ENCODE peak calls at places on chromosomes 13 and 19, in six cellular contexts. One of them, this sample, is unnamed.

GRCh38 chr13:32385369-32385768 is 42.6 kb downstream of the N4BP2L1 start:
- DNase-seq in transverse colon: no peak
- DNase-seq in NB4: no peak
- DNase-seq in uterus: no peak
- DNase-seq in ovary: no peak
- DNase-seq in gastrocnemius medialis: no peak
- DNase-seq in this sample: no peak

GRCh38 chr19:32890326-32890725 is 20.8 kb upstream of the SLC7A9 start:
- DNase-seq in transverse colon: no peak
- DNase-seq in NB4: no peak
- DNase-seq in uterus: no peak
- DNase-seq in ovary: no peak
- DNase-seq in gastrocnemius medialis: no peak
- DNase-seq in this sample: no peak

GRCh38 chr13:29483211-29483610 is 112.3 kb downstream of the SLC7A1 start:
- DNase-seq in transverse colon: no peak
- DNase-seq in NB4: no peak
- DNase-seq in uterus: no peak
- DNase-seq in ovary: no peak
- DNase-seq in gastrocnemius medialis: no peak
- DNase-seq in this sample: no peak

GRCh38 chr19:16590876-16591802 is 18.9 kb upstream of the SLC35E1 start:
- DNase-seq in transverse colon: no peak
- DNase-seq in NB4: no peak
- DNase-seq in uterus: no peak
- DNase-seq in ovary: no peak
- DNase-seq in gastrocnemius medialis: no peak
- DNase-seq in this sample: no peak

GRCh38 chr19:4744451-4745170 is 21.0 kb upstream of the DPP9 start:
- DNase-seq in transverse colon: no peak
- DNase-seq in NB4: peak; percentile 41
- DNase-seq in uterus: peak; percentile 87
- DNase-seq in ovary: peak; percentile 80
- DNase-seq in gastrocnemius medialis: peak; percentile 43
- DNase-seq in this sample: peak; percentile 46

GRCh38 chr13:87331178-87331577 is 340.0 kb upstream of the SLITRK5 start:
- DNase-seq in transverse colon: no peak
- DNase-seq in NB4: no peak
- DNase-seq in uterus: no peak
- DNase-seq in ovary: no peak
- DNase-seq in gastrocnemius medialis: no peak
- DNase-seq in this sample: peak; percentile 51

GRCh38 chr19:40608957-40609356 is 7.8 kb downstream of the LTBP4 start:
- DNase-seq in transverse colon: no peak
- DNase-seq in NB4: no peak
- DNase-seq in uterus: no peak
- DNase-seq in ovary: no peak
- DNase-seq in gastrocnemius medialis: no peak
- DNase-seq in this sample: no peak

GRCh38 chr19:8580710-8581281 is 3.6 kb upstream of the MYO1F start:
- DNase-seq in transverse colon: peak; percentile 85
- DNase-seq in NB4: peak; percentile 97
- DNase-seq in uterus: peak; percentile 83
- DNase-seq in ovary: peak; percentile 86
- DNase-seq in gastrocnemius medialis: peak; percentile 50
- DNase-seq in this sample: peak; percentile 96

GRCh38 chr19:49851456-49852259 is 699 bp downstream of the PTOV1 start:
- DNase-seq in transverse colon: no peak
- DNase-seq in NB4: no peak
- DNase-seq in uterus: peak; percentile 40
- DNase-seq in ovary: peak; percentile 48
- DNase-seq in gastrocnemius medialis: no peak
- DNase-seq in this sample: peak; percentile 35

GRCh38 chr13:34300559-34300958 is 482.6 kb downstream of the RFC3 start:
- DNase-seq in transverse colon: no peak
- DNase-seq in NB4: no peak
- DNase-seq in uterus: no peak
- DNase-seq in ovary: no peak
- DNase-seq in gastrocnemius medialis: no peak
- DNase-seq in this sample: no peak

GRCh38 chr13:48749699-48750473 is 96.2 kb downstream of the CYSLTR2 start:
- DNase-seq in transverse colon: peak; percentile 66
- DNase-seq in NB4: peak; percentile 97
- DNase-seq in uterus: peak; percentile 94
- DNase-seq in ovary: peak; percentile 89
- DNase-seq in gastrocnemius medialis: peak; percentile 85
- DNase-seq in this sample: peak; percentile 88

GRCh38 chr19:7004313-7004931 is 16.8 kb downstream of the MBD3L2B start:
- DNase-seq in transverse colon: no peak
- DNase-seq in NB4: peak; percentile 67
- DNase-seq in uterus: no peak
- DNase-seq in ovary: no peak
- DNase-seq in gastrocnemius medialis: no peak
- DNase-seq in this sample: no peak

GRCh38 chr19:47376589-47377144 is 27.6 kb downstream of the DHX34 start:
- DNase-seq in transverse colon: no peak
- DNase-seq in NB4: peak; percentile 73
- DNase-seq in uterus: no peak
- DNase-seq in ovary: no peak
- DNase-seq in gastrocnemius medialis: no peak
- DNase-seq in this sample: no peak
- H3K4me3 ChIP-seq in transverse colon: no peak overlapping the region
- H3K4me3 ChIP-seq in NB4: no peak overlapping the region
- H3K4me3 ChIP-seq in uterus: no peak overlapping the region
- H3K4me3 ChIP-seq in ovary: no peak overlapping the region
- H3K4me3 ChIP-seq in gastrocnemius medialis: no peak overlapping the region
- H3K4me3 ChIP-seq in this sample: no peak overlapping the region

GRCh38 chr13:110683921-110684320 is 22.0 kb downstream of the CARS2 start:
- DNase-seq in transverse colon: no peak
- DNase-seq in NB4: no peak
- DNase-seq in uterus: no peak
- DNase-seq in ovary: no peak
- DNase-seq in gastrocnemius medialis: no peak
- DNase-seq in this sample: peak; percentile 59
- TF ChIP-seq POLR2A in transverse colon: no peak
- TF ChIP-seq POLR2A in NB4: no peak
- TF ChIP-seq POLR2A in uterus: no peak
- TF ChIP-seq POLR2A in ovary: no peak
- TF ChIP-seq POLR2A in gastrocnemius medialis: no peak
- TF ChIP-seq POLR2A in this sample: no peak

DNA sequence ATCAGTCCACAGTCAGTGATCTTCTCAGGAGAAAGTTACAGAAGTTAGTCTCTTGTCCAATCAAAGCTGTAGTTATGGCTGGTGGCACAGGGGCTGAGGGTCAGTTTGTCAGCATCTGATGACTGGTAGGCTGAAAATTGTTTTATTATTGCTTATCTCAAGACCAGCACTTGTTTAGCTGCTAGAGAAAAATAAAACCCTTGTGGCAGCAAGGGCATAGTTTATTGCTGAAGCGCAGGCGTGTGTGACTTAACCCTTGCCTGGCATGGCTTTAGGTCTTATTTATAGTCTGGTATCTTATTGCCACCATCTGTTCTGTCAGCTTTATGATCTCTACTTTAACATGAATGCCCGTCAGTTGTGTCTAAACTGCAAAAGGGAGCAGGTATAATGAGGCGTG is 154.7 kb downstream of the USP12 start:
- DNase-seq in transverse colon: peak; percentile 45
- DNase-seq in NB4: no peak
- DNase-seq in uterus: no peak
- DNase-seq in ovary: no peak
- DNase-seq in gastrocnemius medialis: no peak
- DNase-seq in this sample: no peak
- H3K4me3 ChIP-seq in transverse colon: no peak overlapping the region
- H3K4me3 ChIP-seq in NB4: no peak overlapping the region
- H3K4me3 ChIP-seq in uterus: no peak overlapping the region
- H3K4me3 ChIP-seq in ovary: no peak overlapping the region
- H3K4me3 ChIP-seq in gastrocnemius medialis: no peak overlapping the region
- H3K4me3 ChIP-seq in this sample: no peak overlapping the region

DNA sequence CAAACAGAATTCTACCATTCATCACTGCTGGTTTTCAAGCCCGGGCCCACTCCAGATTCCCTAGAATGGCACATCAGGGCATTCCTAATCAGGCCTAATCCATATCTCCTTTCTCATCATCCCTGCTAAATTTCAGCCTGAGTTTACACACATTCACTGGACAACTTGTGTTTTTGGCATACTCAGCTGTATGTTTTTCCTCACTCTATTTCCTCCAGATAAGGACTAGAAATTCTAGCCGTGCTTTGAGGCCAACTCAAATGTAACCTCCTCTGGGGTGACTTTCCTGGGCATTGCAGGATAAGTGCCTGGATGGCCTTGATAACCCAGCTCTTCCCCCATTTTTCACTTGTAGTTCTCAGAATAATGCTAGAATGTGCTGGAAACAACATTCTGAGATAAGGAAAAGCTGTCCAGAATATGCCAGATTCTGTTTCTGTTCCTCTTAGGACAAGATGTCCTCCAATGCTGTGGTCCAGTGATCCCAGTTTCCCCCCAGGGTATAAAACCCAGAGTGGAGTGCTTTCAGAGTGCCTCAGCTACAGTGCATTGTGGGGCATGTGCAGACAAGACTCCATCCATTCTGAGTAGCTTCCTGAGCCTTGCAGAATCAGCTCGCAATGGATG is 66.9 kb upstream of the CLDN10 start:
- DNase-seq in transverse colon: no peak
- DNase-seq in NB4: no peak
- DNase-seq in uterus: no peak
- DNase-seq in ovary: no peak
- DNase-seq in gastrocnemius medialis: no peak
- DNase-seq in this sample: no peak
- TF ChIP-seq POLR2A in transverse colon: no peak
- TF ChIP-seq POLR2A in NB4: no peak
- TF ChIP-seq POLR2A in uterus: no peak
- TF ChIP-seq POLR2A in ovary: no peak
- TF ChIP-seq POLR2A in gastrocnemius medialis: no peak
- TF ChIP-seq POLR2A in this sample: no peak

DNA sequence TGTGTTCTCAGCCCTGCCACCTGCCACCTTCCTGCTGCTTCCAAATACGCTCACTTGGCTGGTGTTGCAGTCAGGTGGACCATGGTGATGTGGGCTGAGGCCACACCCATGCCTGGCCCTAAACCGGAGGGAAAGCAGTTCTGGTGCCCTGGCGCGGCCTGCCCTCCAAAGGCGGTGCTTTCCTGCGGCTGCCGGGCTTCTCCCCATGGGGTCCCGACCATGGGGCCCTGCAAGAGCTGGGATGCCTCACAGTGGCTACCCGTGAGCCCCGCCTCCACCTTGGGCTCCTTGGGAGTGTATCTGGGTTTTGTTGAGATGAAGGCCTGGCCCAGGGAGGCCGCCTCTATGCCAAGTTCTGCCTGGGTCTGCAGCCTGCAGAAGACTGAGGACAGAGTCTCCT is 73.7 kb downstream of the ERICH6B start:
- DNase-seq in transverse colon: no peak
- DNase-seq in NB4: no peak
- DNase-seq in uterus: no peak
- DNase-seq in ovary: no peak
- DNase-seq in gastrocnemius medialis: no peak
- DNase-seq in this sample: no peak
- H3K4me3 ChIP-seq in transverse colon: no peak overlapping the region
- H3K4me3 ChIP-seq in NB4: no peak overlapping the region
- H3K4me3 ChIP-seq in uterus: no peak overlapping the region
- H3K4me3 ChIP-seq in ovary: no peak overlapping the region
- H3K4me3 ChIP-seq in gastrocnemius medialis: no peak overlapping the region
- H3K4me3 ChIP-seq in this sample: no peak overlapping the region

GRCh38 chr19:39401549-39402416 is 4.9 kb upstream of the ZFP36 start:
- DNase-seq in transverse colon: peak; percentile 90
- DNase-seq in NB4: peak; percentile 72
- DNase-seq in uterus: peak; percentile 59
- DNase-seq in ovary: peak; percentile 60
- DNase-seq in gastrocnemius medialis: peak; percentile 64
- DNase-seq in this sample: peak; percentile 68
- TF ChIP-seq POLR2A in transverse colon: peak; percentile 87
- TF ChIP-seq POLR2A in NB4: no peak
- TF ChIP-seq POLR2A in uterus: no peak
- TF ChIP-seq POLR2A in ovary: no peak
- TF ChIP-seq POLR2A in gastrocnemius medialis: peak; percentile 2
- TF ChIP-seq POLR2A in this sample: no peak

This sample was measured in lower leg skin.